ENCODE peak calls at places on chromosomes 5 and 9, in seven cellular contexts. I is NCI-H2081 treated with DMSO at 0.1 percent for 48 hours, L is posterior cingulate gyrus, T is RWPE1, M is cardiac fibroblast, S is A673, K is transverse colon. Y is an unnamed sample.

GRCh38 chr9:121322037-121322736 is 47.9 kb downstream of the STOM start:
- DNase-seq in I (no peak), L (no peak), T (peak), M (peak), S (no peak), K (no peak), Y (no peak)

GRCh38 chr5:60722416-60722815 is 22.4 kb upstream of the DEPDC1B start:
- DNase-seq in I (peak), L (no peak), T (no peak), M (no peak), S (no peak), K (no peak), Y (no peak)

GRCh38 chr5:17785774-17786173 is 151.5 kb downstream of the TAF11L14 start:
- DNase-seq in I (no peak), L (no peak), T (no peak), M (no peak), S (peak), K (no peak), Y (no peak)

GRCh38 chr5:107104774-107105050 is 566.0 kb downstream of the EFNA5 start:
- DNase-seq in I (no peak), L (no peak), T (peak), M (peak), S (no peak), K (no peak), Y (no peak)

GRCh38 chr9:131668439-131669233 is 71.2 kb downstream of the RAPGEF1 start:
- DNase-seq in I (no peak), L (no peak), T (peak), M (no peak), S (peak), K (no peak), Y (no peak)

GRCh38 chr5:121963409-121963808 is 1.6 kb downstream of the SRFBP1 start:
- DNase-seq in I (no peak), L (no peak), T (no peak), M (no peak), S (no peak), K (no peak), Y (no peak)

GRCh38 chr9:108953983-108954574 is 19.9 kb downstream of the ABITRAM start:
- DNase-seq in I (peak), L (no peak), T (peak), M (peak), S (peak), K (no peak), Y (no peak)

GRCh38 chr5:136182618-136183017 is 10.3 kb downstream of the SMIM32 start:
- DNase-seq in I (no peak), L (no peak), T (no peak), M (peak), S (no peak), K (no peak), Y (no peak)

GRCh38 chr5:23405316-23406068 is 101.9 kb upstream of the PRDM9 start:
- DNase-seq in I (no peak), L (no peak), T (no peak), M (peak), S (no peak), K (no peak), Y (peak)

GRCh38 chr5:81838307-81838906 is 87.5 kb upstream of the SSBP2 start:
- DNase-seq in I (no peak), L (no peak), T (no peak), M (peak), S (peak), K (peak), Y (no peak)

Y was measured in SIG-M5.